ENCODE peak calls at places on chromosomes 4 and X, in ten cellular contexts. G is esophagus squamous epithelium, V is suprapubic skin, I is stomach, M is ovary, S is right lobe of liver, Y is heart left ventricle, Z is HCT116, Q is endothelial cell of umbilical vein, B is sigmoid colon. L is an unnamed sample. For H3K9me3 and H3K4me1, the result is how much of the 10 kb centered on the place peaks cover.

GRCh38 chr4:54231419-54232150 is 2.5 kb downstream of the PDGFRA start:
- DNase-seq in I (no peak), M (peak), Y (peak), Z (no peak), Q (no peak), S (peak), G (no peak), V (peak), B (peak), L (peak)

GRCh38 chr4:80309301-80310004 is 26.1 kb upstream of the CFAP299 start:
- DNase-seq in G (no peak), B (no peak), S (no peak), Q (peak), V (no peak), Y (no peak), M (no peak), I (no peak), Z (no peak), L (no peak)

GRCh38 chr4:139085141-139085540 is 69.6 kb downstream of the NOCT start:
- DNase-seq in S (no peak), V (no peak), Y (no peak), M (no peak), Z (no peak), B (no peak), G (no peak), I (no peak), Q (peak), L (no peak)

GRCh38 chr4:144450526-144450925 is 195.4 kb upstream of the HHIP start:
- DNase-seq in Z (no peak), Y (no peak), V (no peak), G (no peak), M (no peak), S (no peak), Q (no peak), I (no peak), B (no peak), L (no peak)

GRCh38 chrX:10055430-10055829 is 88.3 kb downstream of the CLDN34 start:
- DNase-seq in I (no peak), Y (no peak), Q (no peak), S (no peak), Z (no peak), G (no peak), B (no peak), V (no peak), M (no peak), L (no peak)

GRCh38 chr4:13215560-13215959 is 268.6 kb downstream of the RAB28 start:
- DNase-seq in V (no peak), G (no peak), M (no peak), I (no peak), Z (no peak), Y (no peak), S (no peak), Q (no peak), B (no peak), L (no peak)

GRCh38 chr4:163666335-163666888 is 171.9 kb downstream of the TMA16 start:
- DNase-seq in G (no peak), S (no peak), I (no peak), V (no peak), B (no peak), Z (no peak), M (no peak), Q (no peak), Y (no peak), L (no peak)

GRCh38 chr4:152265149-152265621 is 270.7 kb downstream of the FBXW7 start:
- DNase-seq in G (no peak), V (no peak), Z (no peak), I (peak), Y (no peak), M (no peak), B (no peak), S (no peak), Q (no peak), L (no peak)

GRCh38 chrX:110153900-110154299 is 151.0 kb downstream of the TMEM164 start:
- DNase-seq in G (no peak), M (no peak), V (no peak), Q (no peak), B (no peak), I (no peak), Z (no peak), Y (no peak), S (no peak), L (no peak)

GRCh38 chrX:80432863-80433262 is 12.6 kb downstream of the TENT5D start:
- DNase-seq in V (no peak), Z (no peak), M (no peak), Q (no peak), Y (no peak), B (no peak), G (no peak), S (no peak), I (no peak), L (no peak)

GRCh38 chrX:80431502-80431832 is 11.2 kb downstream of the TENT5D start:
- DNase-seq in Q (no peak), G (no peak), S (no peak), B (no peak), M (no peak), Y (no peak), V (no peak), Z (no peak), I (no peak), L (no peak)

GRCh38 chrX:80430826-80431501 is 10.7 kb downstream of the TENT5D start:
- DNase-seq in Y (no peak), M (no peak), V (no peak), Z (no peak), G (no peak), Q (no peak), S (no peak), B (no peak), I (no peak), L (no peak)

GRCh38 chrX:80432441-80432840 is 12.2 kb downstream of the TENT5D start:
- DNase-seq in B (no peak), S (no peak), M (no peak), G (no peak), Q (no peak), Z (no peak), V (no peak), I (no peak), Y (no peak), L (no peak)
- H3K9me3 ChIP-seq in B (under half), S (under half), M (under half), G (under half), Q (under half), Z (under half), V (under half), I (under half), Y (under half), L (under half)

GRCh38 chrX:96684339-96685204 is at the start of gene DIAPH2:
- DNase-seq in Q (peak), M (peak), S (peak), I (peak), B (peak), Z (peak), Y (peak), V (peak), G (peak), L (peak)
- TF ChIP-seq POLR2A in Q (no peak), M (peak), S (peak), I (no peak), B (no peak), Z (no peak), Y (peak), V (no peak), G (peak), L (peak)

GRCh38 chr4:173254646-173255045 is 79.5 kb downstream of the HMGB2 start:
- DNase-seq in V (no peak), S (no peak), Q (no peak), B (no peak), Y (no peak), M (no peak), I (no peak), G (no peak), Z (no peak), L (no peak)

GRCh38 chr4:173253561-173253960 is 80.6 kb downstream of the HMGB2 start:
- DNase-seq in G (no peak), B (no peak), M (no peak), S (no peak), Y (no peak), Z (no peak), V (no peak), I (no peak), Q (no peak), L (no peak)

GRCh38 chr4:173256825-173257224 is 77.3 kb downstream of the HMGB2 start:
- DNase-seq in I (no peak), S (no peak), Y (no peak), G (no peak), Z (no peak), B (no peak), Q (no peak), V (no peak), M (no peak), L (no peak)

GRCh38 chr4:173248690-173249089 is 80.1 kb downstream of the GALNT7 start:
- DNase-seq in M (no peak), Q (peak), I (no peak), B (no peak), S (no peak), V (no peak), G (no peak), Y (no peak), Z (no peak), L (no peak)

GRCh38 chr4:173252024-173252935 is 81.9 kb downstream of the HMGB2 start:
- DNase-seq in I (peak), G (no peak), Z (peak), Y (peak), S (no peak), M (no peak), Q (peak), B (peak), V (no peak), L (peak)
- H3K4me1 ChIP-seq in I (under half), G (under half), Z (under half), Y (under half), S (under half), M (under half), Q (under half), B (under half), V (under half), L (under half)

DNA sequence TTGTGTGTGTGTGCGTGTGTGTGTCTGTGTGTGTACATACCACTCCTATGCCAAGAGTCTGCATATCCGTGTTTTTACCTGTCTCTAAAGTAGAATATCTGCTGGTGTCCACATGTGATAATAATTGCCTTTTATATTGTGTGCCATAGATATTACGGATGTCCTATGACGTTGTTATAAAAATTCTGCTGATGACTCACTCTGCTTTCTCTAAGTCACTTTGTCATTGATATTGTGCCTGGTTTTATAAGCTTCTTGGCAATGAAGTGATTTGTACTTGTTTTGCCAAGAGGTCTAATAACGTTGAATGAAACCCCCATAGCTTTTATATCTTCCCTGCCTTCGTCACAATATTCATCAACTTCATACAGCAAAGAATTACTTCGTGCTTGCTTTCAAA is 102.6 kb upstream of the C1GALT1C1 start:
- DNase-seq in G (no peak), I (no peak), M (no peak), Y (no peak), Z (no peak), Q (no peak), V (no peak), S (no peak), B (no peak), L (no peak)
- H3K9me3 ChIP-seq in G (under half), I (under half), M (under half), Y (under half), Z (under half), Q (under half), V (under half), S (under half), B (under half), L (under half)

GRCh38 chr4:186805020-186805820 is 81.6 kb upstream of the FAT1 start:
- DNase-seq in Y (no peak), B (no peak), M (no peak), Z (no peak), V (no peak), S (no peak), G (no peak), Q (no peak), I (no peak), L (no peak)
- TF ChIP-seq POLR2A in Y (no peak), B (no peak), M (no peak), Z (no peak), V (no peak), S (no peak), G (no peak), Q (no peak), I (no peak), L (no peak)

DNA sequence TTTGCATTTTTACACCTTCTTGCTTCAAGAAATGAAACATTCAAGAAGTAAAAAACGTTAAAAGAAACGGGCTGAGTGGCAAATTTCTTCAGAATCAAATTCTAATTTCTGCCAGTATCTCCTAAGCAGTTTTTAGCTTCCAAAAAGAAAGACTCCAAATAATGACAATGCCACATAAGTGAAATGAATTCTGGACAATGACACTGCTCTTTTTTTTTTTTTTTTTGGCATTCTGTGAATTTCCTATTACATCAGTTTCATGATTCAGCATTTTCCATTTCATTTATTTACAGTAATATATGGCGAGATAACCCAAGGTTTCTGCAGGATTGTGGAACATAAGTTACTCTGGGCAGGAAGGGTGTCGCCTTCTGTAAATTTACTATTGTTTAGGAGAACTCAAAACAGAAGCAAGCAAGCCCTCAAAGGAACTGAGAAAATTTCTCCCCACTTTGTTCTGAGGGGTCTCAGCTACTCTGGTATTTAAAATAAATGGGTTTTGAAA is 1.3 kb downstream of the SEL1L3 start:
- DNase-seq in Q (peak), Y (no peak), I (no peak), M (no peak), V (no peak), G (no peak), S (no peak), B (no peak), Z (no peak), L (no peak)
- H3K4me1 ChIP-seq in Q (under half), Y (under half), I (half or more), M (under half), V (under half), G (under half), S (under half), B (under half), Z (under half), L (half or more)

GRCh38 chr4:97279410-97279809 is 863.9 kb downstream of the STPG2 start:
- DNase-seq in S (no peak), V (no peak), Q (no peak), B (no peak), I (no peak), M (no peak), G (no peak), Z (no peak), Y (no peak), L (no peak)
- H3K9me3 ChIP-seq in S (under half), V (under half), Q (under half), B (under half), I (under half), M (under half), G (under half), Z (under half), Y (under half), L (under half)

GRCh38 chr4:81565137-81565870 is 93.6 kb upstream of the RASGEF1B start:
- DNase-seq in M (peak), G (no peak), Q (no peak), Z (no peak), I (peak), Y (peak), B (peak), V (peak), S (peak), L (peak)
- TF ChIP-seq POLR2A in M (no peak), G (peak), Q (no peak), Z (no peak), I (no peak), Y (peak), B (no peak), V (peak), S (peak), L (peak)

L was measured in body of pancreas.